ENCODE peak calls at places on chromosomes 6 and 20, in six cellular contexts. E is HCEC 1CT; O is CD8-positive, alpha-beta memory T cell; L is NCI-H524 treated with DMSO at 0.1 percent for 48 hours; V is hepatic stellate cell; I is AG08396. R is an unnamed sample.

GRCh38 chr6:15530411-15530810 is 132.4 kb downstream of the DTNBP1 start:
- DNase-seq in E (no peak), O (no peak), L (no peak), V (no peak), I (no peak), R (no peak)

GRCh38 chr6:8707956-8708772 is 272.8 kb upstream of the SLC35B3 start:
- DNase-seq in E (no peak), O (no peak), L (peak; percentile 34), V (no peak), I (no peak), R (peak; percentile 53)

GRCh38 chr20:57106030-57106682 is 160.3 kb downstream of the BMP7 start:
- DNase-seq in E (no peak), O (no peak), L (no peak), V (no peak), I (no peak), R (no peak)

GRCh38 chr20:57404419-57405072 is 13.3 kb downstream of the RBM38 start:
- DNase-seq in E (no peak), O (peak; percentile 23), L (no peak), V (no peak), I (no peak), R (no peak)

GRCh38 chr6:43613721-43614395 is 15.2 kb downstream of the GTPBP2 start:
- DNase-seq in E (no peak), O (no peak), L (no peak), V (no peak), I (no peak), R (no peak)

GRCh38 chr20:59253779-59254319 is 46.6 kb upstream of the EDN3 start:
- DNase-seq in E (no peak), O (peak; percentile 60), L (peak; percentile 18), V (no peak), I (no peak), R (no peak)

GRCh38 chr6:55496201-55496600 is 82.8 kb downstream of the HMGCLL1 start:
- DNase-seq in E (peak; percentile 25), O (no peak), L (no peak), V (no peak), I (no peak), R (no peak)

GRCh38 chr20:49843139-49843538 is 30.5 kb downstream of the SLC9A8 start:
- DNase-seq in E (no peak), O (no peak), L (no peak), V (no peak), I (no peak), R (no peak)

GRCh38 chr20:35845561-35845960 is 73.7 kb downstream of the PHF20 start:
- DNase-seq in E (no peak), O (no peak), L (no peak), V (peak; percentile 50), I (no peak), R (no peak)

GRCh38 chr20:49811825-49812462 is 684 bp upstream of the SLC9A8 start:
- DNase-seq in E (peak; percentile 49), O (no peak), L (no peak), V (peak; percentile 22), I (no peak), R (peak; percentile 48)

R was measured in Caco-2.